ENCODE peak calls at places on chromosomes 1 and 21, in four cellular contexts. F is H1, Z is K562, Q is SK-N-SH. O is an unnamed sample.

GRCh38 chr1:101188311-101188710 is 48.5 kb upstream of the S1PR1 start:
- DNase-seq in F (no peak), Z (no peak), Q (no peak), O (no peak)

GRCh38 chr1:197467881-197468280 is 199.8 kb downstream of the CRB1 start:
- DNase-seq in F (no peak), Z (no peak), Q (no peak), O (no peak)

GRCh38 chr1:186605762-186606350 is 74.4 kb downstream of the PTGS2 start:
- DNase-seq in F (peak), Z (no peak), Q (peak), O (peak)

GRCh38 chr1:56320873-56321272 is 258.5 kb downstream of the PLPP3 start:
- DNase-seq in F (no peak), Z (no peak), Q (no peak), O (no peak)

GRCh38 chr1:31095298-31095981 is 29.9 kb upstream of the PUM1 start:
- DNase-seq in F (no peak), Z (no peak), Q (no peak), O (no peak)

GRCh38 chr1:18010945-18011344 is 96.7 kb upstream of the IGSF21 start:
- DNase-seq in F (no peak), Z (no peak), Q (no peak), O (no peak)

GRCh38 chr1:226109829-226110248 is 47.3 kb downstream of the H3-3A start:
- DNase-seq in F (no peak), Z (peak), Q (peak), O (peak)

GRCh38 chr1:64663654-64664053 is 81.2 kb upstream of the RAVER2 start:
- DNase-seq in F (no peak), Z (peak), Q (peak), O (peak)

GRCh38 chr1:167819849-167820683 is 93.9 kb downstream of the ADCY10 start:
- DNase-seq in F (no peak), Z (peak), Q (peak), O (no peak)

GRCh38 chr1:100250264-100250663 is 630 bp upstream of the DBT start:
- DNase-seq in F (no peak), Z (no peak), Q (no peak), O (no peak)

GRCh38 chr21:29477941-29478340 is 179.2 kb downstream of the BACH1 start:
- DNase-seq in F (no peak), Z (no peak), Q (no peak), O (peak)

GRCh38 chr1:1677718-1678580 is 14.6 kb downstream of the SLC35E2B start:
- DNase-seq in F (no peak), Z (peak), Q (peak), O (no peak)

GRCh38 chr1:55038552-55038838 is 853 bp upstream of the PCSK9 start:
- DNase-seq in F (no peak), Z (no peak), Q (no peak), O (no peak)

GRCh38 chr1:197868751-197869501 is 33.5 kb upstream of the C1orf53 start:
- DNase-seq in F (peak), Z (peak), Q (peak), O (peak)

GRCh38 chr1:67814121-67814772 is 19.0 kb downstream of the GNG12 start:
- DNase-seq in F (no peak), Z (no peak), Q (no peak), O (no peak)

GRCh38 chr21:44299085-44299457 is 782 bp upstream of the PFKL start:
- DNase-seq in F (no peak), Z (no peak), Q (no peak), O (no peak)

GRCh38 chr1:151723726-151724370 is 2.5 kb downstream of the RIIAD1 start:
- DNase-seq in F (no peak), Z (no peak), Q (no peak), O (no peak)

GRCh38 chr1:91827094-91828006 is 58.6 kb downstream of the TGFBR3 start:
- DNase-seq in F (no peak), Z (no peak), Q (no peak), O (no peak)

GRCh38 chr1:183986941-183987340 is 50.6 kb downstream of the COLGALT2 start:
- DNase-seq in F (no peak), Z (no peak), Q (no peak), O (no peak)

GRCh38 chr21:42513151-42513984 is at the start of gene SLC37A1:
- DNase-seq in F (no peak), Z (peak), Q (peak), O (no peak)

GRCh38 chr1:12617901-12618660 is at the start of gene DHRS3:
- DNase-seq in F (no peak), Z (peak), Q (peak), O (peak)

GRCh38 chr1:245876586-245876985 is 630.5 kb downstream of the SMYD3 start:
- DNase-seq in F (no peak), Z (no peak), Q (no peak), O (no peak)

GRCh38 chr21:25638634-25639166 is 358 bp upstream of the JAM2 start:
- DNase-seq in F (no peak), Z (no peak), Q (no peak), O (no peak)

GRCh38 chr1:10788592-10789006 is 7.8 kb downstream of the CASZ1 start:
- DNase-seq in F (no peak), Z (no peak), Q (peak), O (no peak)

GRCh38 chr1:26281971-26282693 is 2.2 kb downstream of the SH3BGRL3 start:
- DNase-seq in F (peak), Z (peak), Q (no peak), O (no peak)

GRCh38 chr1:218665216-218665615 is 320.1 kb downstream of the TGFB2 start:
- DNase-seq in F (no peak), Z (no peak), Q (no peak), O (no peak)

GRCh38 chr1:11617314-11617713 is 36.9 kb downstream of the FBXO2 start:
- DNase-seq in F (no peak), Z (no peak), Q (no peak), O (no peak)

GRCh38 chr1:3450202-3450863 is 4.1 kb upstream of the ARHGEF16 start:
- DNase-seq in F (no peak), Z (no peak), Q (no peak), O (no peak)

GRCh38 chr1:47804127-47804526 is 193.1 kb downstream of the TRABD2B start:
- DNase-seq in F (no peak), Z (no peak), Q (peak), O (no peak)

GRCh38 chr1:7967206-7967605 is 5.7 kb downstream of the PARK7 start:
- DNase-seq in F (no peak), Z (no peak), Q (no peak), O (no peak)

GRCh38 chr1:86137458-86137857 is 19.1 kb downstream of the COL24A1 start:
- DNase-seq in F (no peak), Z (no peak), Q (no peak), O (peak)

GRCh38 chr1:218867941-218868656 is 305.6 kb upstream of the LYPLAL1 start:
- DNase-seq in F (no peak), Z (no peak), Q (no peak), O (no peak)

GRCh38 chr1:197444754-197445153 is 176.7 kb downstream of the CRB1 start:
- DNase-seq in F (no peak), Z (no peak), Q (no peak), O (no peak)

GRCh38 chr1:182643699-182644098 is 39.5 kb upstream of the RGS16 start:
- DNase-seq in F (no peak), Z (no peak), Q (no peak), O (no peak)

GRCh38 chr1:62325076-62325475 is 5.8 kb upstream of the KANK4 start:
- DNase-seq in F (no peak), Z (no peak), Q (no peak), O (no peak)

GRCh38 chr1:201391225-201391624 is 7.9 kb downstream of the LAD1 start:
- DNase-seq in F (no peak), Z (no peak), Q (no peak), O (no peak)

GRCh38 chr1:229064320-229064908 is 206.5 kb upstream of the RAB4A start:
- DNase-seq in F (no peak), Z (no peak), Q (no peak), O (peak)

GRCh38 chr1:109904105-109904817 is 6.4 kb upstream of the CSF1 start:
- DNase-seq in F (no peak), Z (no peak), Q (no peak), O (no peak)

GRCh38 chr21:35204850-35205564 is 155.9 kb upstream of the RUNX1 start:
- DNase-seq in F (no peak), Z (peak), Q (no peak), O (no peak)

GRCh38 chr1:28560886-28561285 is 8.0 kb downstream of the TRNAU1AP start:
- DNase-seq in F (no peak), Z (no peak), Q (no peak), O (no peak)
- TF ChIP-seq GABPA in F (no peak), Z (no peak), Q (no peak), O (no peak)

GRCh38 chr1:233439721-233440120 is 112.2 kb downstream of the MAP3K21 start:
- DNase-seq in F (no peak), Z (no peak), Q (no peak), O (no peak)

GRCh38 chr1:233442392-233442791 is 114.9 kb downstream of the MAP3K21 start:
- DNase-seq in F (no peak), Z (no peak), Q (no peak), O (no peak)

GRCh38 chr1:233441981-233442380 is 114.5 kb downstream of the MAP3K21 start:
- DNase-seq in F (no peak), Z (no peak), Q (no peak), O (no peak)

GRCh38 chr1:233443040-233443439 is 115.5 kb downstream of the MAP3K21 start:
- DNase-seq in F (no peak), Z (no peak), Q (no peak), O (no peak)

DNA sequence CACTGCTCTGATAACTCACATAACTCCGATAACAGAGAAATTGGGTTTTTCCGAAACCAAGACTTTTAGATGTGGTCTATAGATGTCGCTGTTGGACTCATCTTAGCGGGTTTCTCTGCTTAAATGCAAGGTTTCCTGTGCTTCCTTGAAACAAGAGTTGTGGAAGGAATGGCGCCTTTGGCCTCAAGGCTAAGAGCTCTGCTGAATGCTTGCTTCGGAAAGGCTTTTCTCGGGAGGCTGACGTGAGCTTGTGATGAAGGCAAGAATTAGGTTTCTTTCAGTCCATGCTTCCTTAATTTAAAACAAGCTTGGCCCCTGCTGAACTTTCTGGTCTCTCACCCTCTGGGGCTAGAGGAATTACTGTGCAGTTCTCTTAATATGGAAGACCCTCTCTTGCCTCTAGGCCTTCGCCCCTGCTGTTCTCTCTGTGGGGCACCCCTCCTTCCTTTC is 113.5 kb downstream of the MAP3K21 start:
- DNase-seq in F (peak), Z (peak), Q (peak), O (no peak)
- TF ChIP-seq CTCF in F (peak), Z (peak), Q (peak), O (peak)

GRCh38 chr1:83022206-83022605 is 976.7 kb downstream of the TTLL7 start:
- DNase-seq in F (no peak), Z (no peak), Q (no peak), O (no peak)
- TF ChIP-seq GABPA in F (no peak), Z (no peak), Q (no peak), O (no peak)

DNA sequence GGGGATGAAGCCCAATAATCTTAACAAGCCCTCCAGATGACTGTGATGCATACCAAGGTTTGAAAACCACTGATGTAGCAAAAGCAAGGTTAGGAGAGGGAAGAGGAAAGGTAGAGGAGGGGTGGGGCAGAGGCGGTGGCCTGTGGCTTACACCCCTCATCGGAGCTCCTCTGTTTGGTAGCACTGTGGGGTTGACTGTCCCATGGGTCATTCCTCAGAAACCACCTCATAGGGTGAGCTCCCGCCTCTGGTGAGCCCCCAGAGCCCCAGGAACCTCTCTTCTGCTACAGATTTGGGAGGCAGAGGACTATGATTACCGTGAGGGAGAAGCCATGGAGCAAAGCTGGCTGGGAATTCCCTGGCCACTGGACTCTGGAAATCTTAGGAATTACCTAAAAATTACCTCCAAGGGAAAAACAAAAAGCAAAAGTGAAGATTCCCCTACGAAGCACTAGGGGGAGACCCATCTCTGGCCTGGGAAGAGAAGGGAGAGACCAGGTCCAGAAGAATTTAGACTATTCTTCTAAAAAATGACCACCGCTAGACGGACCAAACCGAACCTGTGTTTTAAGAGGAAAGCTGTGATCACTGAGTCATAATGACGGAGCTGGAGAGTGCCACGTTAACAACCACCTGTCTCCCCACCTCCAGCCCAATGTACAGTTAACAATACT is 1.5 kb upstream of the RASSF5 start:
- DNase-seq in F (no peak), Z (no peak), Q (peak), O (no peak)
- TF ChIP-seq CTCF in F (peak), Z (peak), Q (peak), O (no peak)

DNA sequence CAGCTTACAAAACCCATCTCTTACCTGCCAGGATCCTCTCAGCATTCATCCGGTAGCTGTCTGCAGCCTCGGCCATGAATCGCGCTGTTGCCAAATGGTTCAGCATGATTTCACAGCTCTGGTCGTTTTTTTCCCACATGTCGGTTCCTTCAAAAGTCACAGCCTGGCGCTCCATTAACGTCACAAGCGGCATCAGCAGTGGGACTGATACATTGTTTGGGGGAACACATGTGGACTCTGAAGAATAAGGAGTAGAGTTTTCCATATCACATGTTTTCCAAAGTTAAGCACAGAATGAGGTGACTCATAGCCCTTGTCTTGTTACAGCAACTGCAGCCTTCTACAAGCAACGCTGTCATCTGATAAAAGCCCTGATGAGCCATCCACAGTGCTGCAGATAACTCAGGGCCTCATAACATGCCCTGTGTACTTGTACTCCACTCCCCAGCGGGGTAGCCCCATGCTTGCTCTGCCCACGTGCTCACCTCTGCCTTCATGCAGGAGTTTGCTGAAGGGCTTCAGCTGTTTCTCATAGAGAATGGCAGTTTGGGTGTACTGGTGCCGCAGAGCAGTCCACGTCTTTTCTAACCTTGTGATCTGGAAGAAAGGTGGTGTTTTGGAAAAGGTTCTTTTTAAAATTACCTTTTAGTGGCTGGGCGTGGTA is 114.2 kb downstream of the BCAR3 start:
- DNase-seq in F (no peak), Z (peak), Q (no peak), O (no peak)
- TF ChIP-seq GABPA in F (no peak), Z (peak), Q (no peak), O (no peak)

DNA sequence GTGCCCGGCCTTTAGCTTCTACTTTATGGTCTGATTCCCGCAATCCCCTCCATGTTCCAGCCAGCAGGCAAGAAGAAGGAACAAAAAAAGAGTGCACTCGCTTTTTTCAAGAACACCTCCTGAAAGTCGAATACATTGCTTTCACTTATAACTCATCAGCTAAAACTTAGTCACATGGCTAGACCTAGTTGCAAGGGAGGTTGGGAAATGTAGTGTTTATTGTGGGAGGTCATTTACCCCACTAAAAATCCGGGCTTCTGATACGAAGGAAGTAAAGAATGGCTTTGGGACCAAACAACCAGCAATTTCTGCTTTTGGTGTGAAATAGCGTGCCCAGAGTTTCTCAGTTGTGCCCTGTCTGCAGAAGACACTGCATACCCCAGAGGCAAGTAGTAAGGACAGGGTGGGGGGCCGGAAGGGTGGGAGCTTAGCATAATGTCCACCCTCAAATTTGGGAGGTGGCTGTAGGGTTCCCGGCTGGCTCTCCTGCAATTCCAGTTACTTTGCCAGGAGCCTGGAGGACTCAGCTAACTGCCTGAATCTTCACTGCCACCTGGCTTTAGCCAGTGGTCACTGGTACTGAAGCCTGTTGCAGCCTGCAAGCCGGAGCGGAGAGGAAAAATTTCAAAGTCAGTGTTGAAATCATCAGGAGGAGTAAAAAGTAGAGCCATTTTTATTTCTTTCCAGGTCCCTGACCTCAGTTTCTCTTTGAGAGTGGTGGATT is 57.7 kb upstream of the F3 start:
- DNase-seq in F (no peak), Z (no peak), Q (no peak), O (no peak)
- TF ChIP-seq CTCF in F (peak), Z (peak), Q (no peak), O (no peak)